ENCODE peak calls at places on chromosome X, in four cellular contexts. B, F, D and N are unnamed samples.

GRCh38 chrX:69068295-69069085 is 96.8 kb downstream of the PJA1 start:
- DNase-seq in B (no peak), F (no peak), D (no peak), N (no peak)

GRCh38 chrX:47497274-47497673 is 14.3 kb upstream of the ZNF41 start:
- DNase-seq in B (no peak), F (no peak), D (no peak), N (no peak)

GRCh38 chrX:44918722-44919121 is 45.7 kb downstream of the KDM6A start:
- DNase-seq in B (no peak), F (no peak), D (no peak), N (no peak)

GRCh38 chrX:47327902-47328301 is 42.5 kb upstream of the ZNF157 start:
- DNase-seq in B (no peak), F (no peak), D (no peak), N (no peak)

GRCh38 chrX:53654378-53654777 is 32.1 kb downstream of the HUWE1 start:
- DNase-seq in B (no peak), F (no peak), D (no peak), N (no peak)

GRCh38 chrX:261858-262390 is 19.3 kb upstream of the PLCXD1 start:
- DNase-seq in B (no peak), F (no peak), D (no peak), N (no peak)

GRCh38 chrX:7996414-7996813 is 69.2 kb upstream of the PNPLA4 start:
- DNase-seq in B (no peak), F (peak), D (peak), N (no peak)

GRCh38 chrX:116499780-116500179 is 37.0 kb upstream of the CT83 start:
- DNase-seq in B (no peak), F (no peak), D (no peak), N (no peak)

GRCh38 chrX:49286136-49286535 is 16.5 kb downstream of the PPP1R3F start:
- DNase-seq in B (no peak), F (no peak), D (no peak), N (no peak)

GRCh38 chrX:26376037-26376708 is 160.2 kb downstream of the MAGEB5 start:
- DNase-seq in B (no peak), F (no peak), D (no peak), N (no peak)

GRCh38 chrX:26375346-26375745 is 159.4 kb downstream of the MAGEB5 start:
- DNase-seq in B (no peak), F (no peak), D (no peak), N (no peak)

DNA sequence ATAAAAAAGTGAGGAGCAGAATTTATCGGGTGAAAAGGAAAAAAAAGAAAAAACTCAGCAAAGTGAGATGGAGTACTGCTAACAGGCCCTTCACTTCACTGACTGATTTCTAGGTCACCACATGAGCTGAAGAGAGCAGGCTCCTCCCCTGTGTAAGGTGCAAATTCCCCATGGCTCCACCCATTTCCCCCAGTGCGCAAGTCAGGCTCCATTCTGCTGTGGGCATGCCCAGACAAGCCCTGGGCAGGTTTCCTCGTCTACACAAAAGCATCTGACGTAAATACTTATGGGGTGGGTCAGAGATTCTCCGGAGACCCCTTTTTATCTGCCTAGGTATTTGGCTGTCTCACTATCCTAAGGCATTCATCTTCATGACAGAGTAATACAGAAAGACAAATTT is 157.9 kb downstream of the MAGEB5 start:
- DNase-seq in B (no peak), F (no peak), D (no peak), N (no peak)
- TF ChIP-seq FOSL1 in B (no peak), F (no peak), D (no peak), N (no peak)

DNA sequence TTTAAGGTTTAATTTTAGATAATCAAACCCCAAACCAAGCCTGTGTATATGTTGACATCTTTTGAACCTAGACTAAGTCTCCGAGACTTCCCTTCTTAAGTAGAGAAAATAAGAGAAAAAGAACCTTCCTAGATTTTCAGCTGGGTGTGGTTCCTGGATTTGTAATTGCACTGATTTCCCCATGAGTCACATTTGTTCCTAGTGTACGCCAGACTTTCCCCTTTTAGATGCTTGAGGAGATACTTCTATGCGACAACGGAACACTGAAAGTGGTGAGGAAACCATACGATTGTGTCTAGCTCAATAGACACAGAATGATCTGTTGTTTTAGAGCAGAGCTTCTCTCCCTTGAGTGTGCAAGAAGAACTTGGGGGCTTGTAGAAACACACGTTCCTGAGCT is 87.0 kb downstream of the AMELX start:
- DNase-seq in B (no peak), F (no peak), D (no peak), N (no peak)
- TF ChIP-seq FOSL1 in B (no peak), F (no peak), D (peak), N (no peak)

GRCh38 chrX:119121341-119121740 is 6.3 kb downstream of the KIAA1210 start:
- DNase-seq in B (no peak), F (no peak), D (no peak), N (no peak)
- TF ChIP-seq FOSL1 in B (no peak), F (no peak), D (no peak), N (no peak)

GRCh38 chrX:154356596-154356995 is 17.8 kb downstream of the FLNA start:
- DNase-seq in B (no peak), F (no peak), D (no peak), N (no peak)

GRCh38 chrX:154354516-154354915 is 19.9 kb downstream of the FLNA start:
- DNase-seq in B (no peak), F (no peak), D (no peak), N (no peak)

GRCh38 chrX:154355776-154356140 is 18.7 kb downstream of the FLNA start:
- DNase-seq in B (no peak), F (no peak), D (no peak), N (no peak)

GRCh38 chrX:154354013-154354412 is 20.4 kb downstream of the FLNA start:
- DNase-seq in B (no peak), F (no peak), D (no peak), N (no peak)

DNA sequence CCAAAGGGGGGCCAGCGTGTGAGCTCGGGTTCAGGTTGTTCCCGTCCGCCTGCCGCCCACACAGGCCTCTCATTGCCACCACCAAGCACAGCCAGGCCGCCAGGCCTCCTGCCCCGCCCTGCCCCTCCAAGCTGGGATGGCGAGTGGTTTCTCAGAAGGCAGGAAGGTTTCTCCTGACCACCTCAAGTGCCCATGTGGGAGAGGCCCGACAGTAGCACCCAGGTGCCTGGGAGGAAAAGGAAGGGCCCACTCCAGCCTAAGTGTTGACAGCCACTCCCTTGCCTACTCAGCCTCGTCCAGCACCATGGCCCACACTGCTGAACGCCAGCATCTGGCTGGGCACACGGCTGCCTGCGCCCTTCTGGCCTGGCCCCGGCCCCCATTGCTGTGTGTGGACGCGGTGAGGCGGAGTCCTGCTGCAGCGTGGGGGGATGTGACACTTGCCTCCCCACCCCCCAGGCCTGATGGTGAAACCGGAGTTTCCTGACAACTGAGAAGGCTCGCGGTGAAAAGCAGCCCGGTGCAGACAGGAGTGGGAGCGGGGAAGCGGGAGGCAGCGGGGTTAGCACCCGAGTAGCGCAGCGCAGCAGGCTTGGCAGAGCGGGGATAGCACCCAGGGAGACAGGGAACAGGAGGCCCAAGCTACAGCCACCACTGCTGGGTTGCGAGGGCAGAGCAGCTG is 19.2 kb downstream of the FLNA start:
- DNase-seq in B (no peak), F (no peak), D (no peak), N (no peak)
- TF ChIP-seq FOSL1 in B (no peak), F (no peak), D (no peak), N (no peak)

GRCh38 chrX:18252644-18253359 is 32.1 kb upstream of the BEND2 start:
- DNase-seq in B (no peak), F (no peak), D (no peak), N (no peak)
- TF ChIP-seq FOSL1 in B (no peak), F (no peak), D (no peak), N (no peak)

DNA sequence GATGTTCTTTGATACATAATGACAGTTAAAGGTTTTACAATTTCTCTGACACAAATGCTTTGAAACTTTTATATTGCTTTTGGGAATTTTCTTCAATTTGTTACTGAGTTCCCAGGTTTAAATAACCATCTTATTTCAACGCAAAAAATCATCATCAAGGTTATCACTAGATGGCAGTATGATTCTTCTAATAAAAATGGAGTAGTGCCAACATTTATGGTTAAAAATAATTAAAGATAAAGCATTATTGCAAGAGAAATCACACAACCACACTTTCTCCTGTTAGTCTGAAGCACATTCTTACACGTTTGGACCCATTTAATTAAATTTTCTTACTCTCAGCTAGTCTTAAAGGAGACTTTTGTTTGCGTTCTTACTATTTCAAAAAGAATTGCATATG is 611.3 kb upstream of the CPXCR1 start:
- DNase-seq in B (no peak), F (peak), D (no peak), N (no peak)
- TF ChIP-seq FOSL1 in B (no peak), F (no peak), D (no peak), N (no peak)

GRCh38 chrX:14051416-14051815 is 21.7 kb upstream of the GEMIN8 start:
- DNase-seq in B (no peak), F (no peak), D (no peak), N (no peak)
- TF ChIP-seq FOSL1 in B (no peak), F (no peak), D (no peak), N (no peak)

GRCh38 chrX:40663078-40663740 is 15.8 kb upstream of the CXorf38 start:
- DNase-seq in B (no peak), F (no peak), D (no peak), N (no peak)

GRCh38 chrX:40661489-40661888 is 14.1 kb upstream of the CXorf38 start:
- DNase-seq in B (no peak), F (no peak), D (no peak), N (no peak)

GRCh38 chrX:40660381-40660780 is 13.0 kb upstream of the CXorf38 start:
- DNase-seq in B (no peak), F (no peak), D (no peak), N (no peak)

GRCh38 chrX:40663880-40664630 is 16.7 kb upstream of the CXorf38 start:
- DNase-seq in B (no peak), F (no peak), D (no peak), N (no peak)
- TF ChIP-seq FOSL1 in B (no peak), F (no peak), D (no peak), N (no peak)

GRCh38 chrX:129701624-129702069 is 37.1 kb upstream of the XPNPEP2 start:
- DNase-seq in B (no peak), F (no peak), D (no peak), N (no peak)
- TF ChIP-seq FOSL1 in B (no peak), F (no peak), D (no peak), N (no peak)

GRCh38 chrX:55908685-55909212 is 191.2 kb downstream of the RRAGB start:
- DNase-seq in B (no peak), F (no peak), D (no peak), N (no peak)
- TF ChIP-seq FOSL1 in B (no peak), F (no peak), D (no peak), N (no peak)